ENCODE peak calls at places on chromosome 9, in eight cellular contexts. One of them, this sample, is unnamed.

GRCh38 chr9:4118666-4119065 is 181.2 kb downstream of the GLIS3 start:
- DNase-seq in foreskin fibroblast: no peak
- DNase-seq in A549: no peak
- DNase-seq in suprapubic skin: no peak
- DNase-seq in PC-3: no peak
- DNase-seq in NB4: no peak
- DNase-seq in HCT116: no peak
- DNase-seq in GM12878: no peak
- DNase-seq in this sample: no peak

GRCh38 chr9:71647094-71647591 is 121.2 kb downstream of the CEMIP2 start:
- DNase-seq in GM12878: peak; percentile 16
- DNase-seq in suprapubic skin: peak; percentile 71
- DNase-seq in NB4: peak; percentile 61
- DNase-seq in PC-3: peak; percentile 79
- DNase-seq in HCT116: peak; percentile 13
- DNase-seq in A549: no peak
- DNase-seq in foreskin fibroblast: peak; percentile 52
- DNase-seq in this sample: peak; percentile 27

GRCh38 chr9:114319147-114319546 is 3.8 kb upstream of the ORM1 start:
- DNase-seq in HCT116: no peak
- DNase-seq in NB4: no peak
- DNase-seq in A549: no peak
- DNase-seq in suprapubic skin: peak; percentile 8
- DNase-seq in foreskin fibroblast: no peak
- DNase-seq in GM12878: no peak
- DNase-seq in PC-3: no peak
- DNase-seq in this sample: no peak

GRCh38 chr9:116653580-116654355 is 33.3 kb upstream of the TRIM32 start:
- DNase-seq in suprapubic skin: no peak
- DNase-seq in PC-3: no peak
- DNase-seq in GM12878: no peak
- DNase-seq in foreskin fibroblast: no peak
- DNase-seq in A549: no peak
- DNase-seq in HCT116: no peak
- DNase-seq in NB4: no peak
- DNase-seq in this sample: no peak

GRCh38 chr9:137705443-137705863 is 86.6 kb downstream of the EHMT1 start:
- DNase-seq in A549: no peak
- DNase-seq in PC-3: no peak
- DNase-seq in suprapubic skin: no peak
- DNase-seq in NB4: no peak
- DNase-seq in foreskin fibroblast: no peak
- DNase-seq in GM12878: peak; percentile 72
- DNase-seq in HCT116: no peak
- DNase-seq in this sample: peak; percentile 81

GRCh38 chr9:111282940-111283339 is 47.1 kb downstream of the OR2K2 start:
- DNase-seq in NB4: no peak
- DNase-seq in suprapubic skin: no peak
- DNase-seq in PC-3: no peak
- DNase-seq in foreskin fibroblast: no peak
- DNase-seq in GM12878: no peak
- DNase-seq in HCT116: no peak
- DNase-seq in A549: no peak
- DNase-seq in this sample: no peak

GRCh38 chr9:99103505-99103904 is 1.4 kb upstream of the TGFBR1 start:
- DNase-seq in NB4: no peak
- DNase-seq in HCT116: no peak
- DNase-seq in PC-3: no peak
- DNase-seq in A549: no peak
- DNase-seq in suprapubic skin: no peak
- DNase-seq in foreskin fibroblast: no peak
- DNase-seq in GM12878: no peak
- DNase-seq in this sample: no peak

GRCh38 chr9:84772511-84772910 is 103.0 kb downstream of the NTRK2 start:
- DNase-seq in PC-3: no peak
- DNase-seq in suprapubic skin: no peak
- DNase-seq in NB4: no peak
- DNase-seq in HCT116: no peak
- DNase-seq in foreskin fibroblast: no peak
- DNase-seq in GM12878: no peak
- DNase-seq in A549: no peak
- DNase-seq in this sample: no peak

GRCh38 chr9:26158631-26159150 is 480.4 kb upstream of the TUSC1 start:
- DNase-seq in GM12878: no peak
- DNase-seq in foreskin fibroblast: no peak
- DNase-seq in suprapubic skin: no peak
- DNase-seq in HCT116: no peak
- DNase-seq in A549: no peak
- DNase-seq in NB4: peak; percentile 0
- DNase-seq in PC-3: no peak
- DNase-seq in this sample: no peak

GRCh38 chr9:137294091-137294683 is 7.9 kb downstream of the NRARP start:
- DNase-seq in GM12878: no peak
- DNase-seq in HCT116: peak; percentile 74
- DNase-seq in NB4: peak; percentile 69
- DNase-seq in PC-3: peak; percentile 74
- DNase-seq in A549: peak; percentile 72
- DNase-seq in suprapubic skin: no peak
- DNase-seq in foreskin fibroblast: no peak
- DNase-seq in this sample: peak; percentile 60

GRCh38 chr9:17004500-17004899 is 130.3 kb upstream of the CNTLN start:
- DNase-seq in HCT116: no peak
- DNase-seq in GM12878: no peak
- DNase-seq in suprapubic skin: no peak
- DNase-seq in PC-3: no peak
- DNase-seq in NB4: no peak
- DNase-seq in A549: no peak
- DNase-seq in foreskin fibroblast: peak; percentile 39
- DNase-seq in this sample: no peak

GRCh38 chr9:5510991-5511390 is 660 bp downstream of the PDCD1LG2 start:
- DNase-seq in suprapubic skin: no peak
- DNase-seq in foreskin fibroblast: peak; percentile 39
- DNase-seq in NB4: no peak
- DNase-seq in GM12878: no peak
- DNase-seq in A549: no peak
- DNase-seq in HCT116: no peak
- DNase-seq in PC-3: no peak
- DNase-seq in this sample: no peak
- H3K4me3 ChIP-seq in suprapubic skin: peak overlapping the region; percentile 28
- H3K4me3 ChIP-seq in foreskin fibroblast: peak overlapping the region; percentile 48
- H3K4me3 ChIP-seq in NB4: no peak overlapping the region
- H3K4me3 ChIP-seq in GM12878: peak overlapping the region; percentile 49
- H3K4me3 ChIP-seq in A549: no peak overlapping the region
- H3K4me3 ChIP-seq in HCT116: no peak overlapping the region
- H3K4me3 ChIP-seq in PC-3: peak overlapping the region; percentile 59
- H3K4me3 ChIP-seq in this sample: peak overlapping the region; percentile 69

GRCh38 chr9:94826044-94826443 is 99.5 kb downstream of the AOPEP start:
- DNase-seq in NB4: no peak
- DNase-seq in PC-3: no peak
- DNase-seq in foreskin fibroblast: no peak
- DNase-seq in HCT116: no peak
- DNase-seq in suprapubic skin: no peak
- DNase-seq in A549: no peak
- DNase-seq in GM12878: no peak
- DNase-seq in this sample: no peak
- TF ChIP-seq CTCF in NB4: no peak
- TF ChIP-seq CTCF in PC-3: no peak
- TF ChIP-seq CTCF in foreskin fibroblast: no peak
- TF ChIP-seq CTCF in HCT116: no peak
- TF ChIP-seq CTCF in suprapubic skin: no peak
- TF ChIP-seq CTCF in A549: no peak
- TF ChIP-seq CTCF in GM12878: no peak
- TF ChIP-seq CTCF in this sample: no peak

GRCh38 chr9:127972316-127972871 is 8.4 kb downstream of the EEIG1 start:
- DNase-seq in HCT116: no peak
- DNase-seq in suprapubic skin: no peak
- DNase-seq in foreskin fibroblast: no peak
- DNase-seq in NB4: no peak
- DNase-seq in A549: no peak
- DNase-seq in PC-3: no peak
- DNase-seq in GM12878: no peak
- DNase-seq in this sample: no peak
- H3K4me3 ChIP-seq in HCT116: no peak overlapping the region
- H3K4me3 ChIP-seq in suprapubic skin: peak overlapping the region; percentile 91
- H3K4me3 ChIP-seq in foreskin fibroblast: no peak overlapping the region
- H3K4me3 ChIP-seq in NB4: no peak overlapping the region
- H3K4me3 ChIP-seq in A549: no peak overlapping the region
- H3K4me3 ChIP-seq in PC-3: no peak overlapping the region
- H3K4me3 ChIP-seq in GM12878: no peak overlapping the region
- H3K4me3 ChIP-seq in this sample: no peak overlapping the region

GRCh38 chr9:125890793-125891192 is 143.6 kb downstream of the PBX3 start:
- DNase-seq in GM12878: no peak
- DNase-seq in HCT116: no peak
- DNase-seq in PC-3: no peak
- DNase-seq in NB4: no peak
- DNase-seq in foreskin fibroblast: no peak
- DNase-seq in A549: no peak
- DNase-seq in suprapubic skin: no peak
- DNase-seq in this sample: no peak

GRCh38 chr9:125896964-125897363 is 149.8 kb downstream of the PBX3 start:
- DNase-seq in GM12878: no peak
- DNase-seq in A549: no peak
- DNase-seq in HCT116: no peak
- DNase-seq in foreskin fibroblast: no peak
- DNase-seq in NB4: no peak
- DNase-seq in suprapubic skin: no peak
- DNase-seq in PC-3: no peak
- DNase-seq in this sample: no peak

GRCh38 chr9:125889524-125890473 is 142.6 kb downstream of the PBX3 start:
- DNase-seq in NB4: peak; percentile 45
- DNase-seq in HCT116: no peak
- DNase-seq in suprapubic skin: no peak
- DNase-seq in GM12878: no peak
- DNase-seq in foreskin fibroblast: no peak
- DNase-seq in A549: peak; percentile 23
- DNase-seq in PC-3: peak; percentile 14
- DNase-seq in this sample: peak; percentile 16

GRCh38 chr9:125894566-125894965 is 147.4 kb downstream of the PBX3 start:
- DNase-seq in GM12878: no peak
- DNase-seq in suprapubic skin: no peak
- DNase-seq in A549: no peak
- DNase-seq in HCT116: no peak
- DNase-seq in PC-3: peak; percentile 50
- DNase-seq in foreskin fibroblast: no peak
- DNase-seq in NB4: no peak
- DNase-seq in this sample: no peak

DNA sequence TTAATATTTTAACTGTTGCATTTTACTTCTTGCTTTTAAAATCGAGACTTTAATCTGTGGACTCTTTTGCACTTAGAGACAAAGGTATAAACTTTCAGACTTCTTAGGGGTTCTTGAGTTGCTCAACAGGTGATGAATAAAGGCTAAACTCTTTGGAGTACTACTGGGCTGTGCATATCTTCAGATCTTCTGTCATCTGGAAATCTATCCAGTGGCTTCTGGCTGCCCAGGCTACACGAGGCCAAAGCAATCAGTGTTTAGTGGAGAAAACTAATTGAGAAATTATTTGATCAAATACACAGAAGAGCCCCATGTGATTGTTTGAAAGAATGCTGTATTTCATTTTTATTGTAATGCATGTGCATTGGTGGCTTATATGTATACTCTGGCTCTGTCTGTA is 146.1 kb downstream of the PBX3 start:
- DNase-seq in GM12878: no peak
- DNase-seq in A549: no peak
- DNase-seq in HCT116: no peak
- DNase-seq in NB4: no peak
- DNase-seq in suprapubic skin: no peak
- DNase-seq in PC-3: no peak
- DNase-seq in foreskin fibroblast: no peak
- DNase-seq in this sample: no peak
- TF ChIP-seq CTCF in GM12878: no peak
- TF ChIP-seq CTCF in A549: no peak
- TF ChIP-seq CTCF in HCT116: no peak
- TF ChIP-seq CTCF in NB4: no peak
- TF ChIP-seq CTCF in suprapubic skin: no peak
- TF ChIP-seq CTCF in PC-3: no peak
- TF ChIP-seq CTCF in foreskin fibroblast: no peak
- TF ChIP-seq CTCF in this sample: no peak

DNA sequence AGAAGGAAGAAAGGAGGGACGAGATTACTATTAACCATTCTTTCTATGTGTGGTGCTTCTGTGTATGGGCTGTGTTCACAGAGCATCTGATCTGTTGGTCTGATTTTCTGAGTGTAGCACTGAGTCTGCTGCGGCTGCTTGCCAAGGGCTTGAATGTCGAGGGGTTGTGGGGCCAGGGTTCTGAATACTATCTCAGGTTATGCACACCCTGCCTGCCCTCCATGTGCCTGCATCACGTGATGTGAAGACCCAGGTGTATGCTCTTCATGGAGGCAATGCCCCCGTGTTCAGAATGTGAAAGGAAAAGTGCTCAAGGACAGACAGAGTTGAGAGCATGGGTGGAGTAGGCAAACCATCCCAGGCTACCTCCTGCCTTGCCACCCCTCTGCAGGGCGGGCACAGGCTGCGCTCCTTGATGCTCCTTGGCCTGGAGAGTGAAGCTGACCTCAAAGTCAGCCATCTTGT is 254.9 kb downstream of the FANCC start:
- DNase-seq in foreskin fibroblast: no peak
- DNase-seq in GM12878: no peak
- DNase-seq in PC-3: no peak
- DNase-seq in suprapubic skin: no peak
- DNase-seq in NB4: no peak
- DNase-seq in A549: no peak
- DNase-seq in HCT116: no peak
- DNase-seq in this sample: no peak
- H3K4me3 ChIP-seq in foreskin fibroblast: no peak overlapping the region
- H3K4me3 ChIP-seq in GM12878: no peak overlapping the region
- H3K4me3 ChIP-seq in PC-3: no peak overlapping the region
- H3K4me3 ChIP-seq in suprapubic skin: no peak overlapping the region
- H3K4me3 ChIP-seq in NB4: no peak overlapping the region
- H3K4me3 ChIP-seq in A549: no peak overlapping the region
- H3K4me3 ChIP-seq in HCT116: no peak overlapping the region
- H3K4me3 ChIP-seq in this sample: no peak overlapping the region

This sample was measured in GM12865.